ENCODE peak calls at places on chromosome 14, in seven cellular contexts. S, W, J, I, V, M and Q are unnamed samples.

GRCh38 chr14:104424406-104425072 is 155.0 kb upstream of the C14orf180 start:
- DNase-seq in S (no peak), W (peak; percentile 73), J (no peak), I (no peak), V (peak; percentile 55), M (no peak), Q (no peak)

GRCh38 chr14:92986254-92987147 is 63.6 kb downstream of the CHGA start:
- DNase-seq in S (peak; percentile 90), W (peak; percentile 53), J (peak; percentile 76), I (peak; percentile 16), V (no peak), M (no peak), Q (peak; percentile 59)

GRCh38 chr14:96519970-96520369 is 17.8 kb downstream of the PAPOLA start:
- DNase-seq in S (no peak), W (no peak), J (no peak), I (no peak), V (no peak), M (no peak), Q (no peak)

GRCh38 chr14:95511687-95512086 is 4.8 kb downstream of the SYNE3 start:
- DNase-seq in S (no peak), W (no peak), J (no peak), I (no peak), V (no peak), M (no peak), Q (no peak)

GRCh38 chr14:68655021-68655811 is 137.7 kb downstream of the ZFP36L1 start:
- DNase-seq in S (peak; percentile 54), W (peak; percentile 64), J (no peak), I (no peak), V (no peak), M (no peak), Q (peak; percentile 44)

GRCh38 chr14:68146812-68147211 is 327.2 kb downstream of the RAD51B start:
- DNase-seq in S (no peak), W (no peak), J (peak; percentile 97), I (peak; percentile 71), V (no peak), M (no peak), Q (peak; percentile 97)

GRCh38 chr14:59148334-59148900 is 40.0 kb upstream of the DAAM1 start:
- DNase-seq in S (no peak), W (no peak), J (no peak), I (no peak), V (no peak), M (no peak), Q (no peak)

GRCh38 chr14:88667555-88668273 is 104.9 kb downstream of the ZC3H14 start:
- DNase-seq in S (peak; percentile 69), W (peak; percentile 37), J (peak; percentile 84), I (no peak), V (peak; percentile 84), M (peak; percentile 74), Q (peak; percentile 75)

GRCh38 chr14:31441273-31442110 is 15.8 kb downstream of the DTD2 start:
- DNase-seq in S (no peak), W (no peak), J (peak; percentile 78), I (no peak), V (no peak), M (no peak), Q (peak; percentile 88)

GRCh38 chr14:72651081-72651480 is 242.8 kb downstream of the DPF3 start:
- DNase-seq in S (no peak), W (peak; percentile 36), J (peak; percentile 35), I (no peak), V (peak; percentile 36), M (no peak), Q (peak; percentile 26)

GRCh38 chr14:68039593-68039992 is 220.0 kb downstream of the RAD51B start:
- DNase-seq in S (no peak), W (no peak), J (no peak), I (no peak), V (no peak), M (no peak), Q (peak; percentile 49)

GRCh38 chr14:93906341-93907329 is 20.5 kb upstream of the FAM181A start:
- DNase-seq in S (peak; percentile 74), W (no peak), J (peak; percentile 44), I (peak; percentile 2), V (peak; percentile 75), M (peak; percentile 66), Q (peak; percentile 29)

GRCh38 chr14:50308363-50308762 is 3.7 kb downstream of the L2HGDH start:
- DNase-seq in S (no peak), W (no peak), J (no peak), I (no peak), V (no peak), M (no peak), Q (peak; percentile 50)

GRCh38 chr14:104563742-104564615 is 15.6 kb upstream of the C14orf180 start:
- DNase-seq in S (no peak), W (peak; percentile 81), J (peak; percentile 62), I (peak; percentile 62), V (peak; percentile 80), M (peak; percentile 70), Q (peak; percentile 48)

GRCh38 chr14:79661762-79662161 is 549.5 kb downstream of the DIO2 start:
- DNase-seq in S (no peak), W (no peak), J (peak; percentile 19), I (no peak), V (no peak), M (no peak), Q (peak; percentile 1)

GRCh38 chr14:86334355-86334754 is 804.4 kb downstream of the FLRT2 start:
- DNase-seq in S (no peak), W (no peak), J (no peak), I (no peak), V (no peak), M (no peak), Q (no peak)

GRCh38 chr14:39169541-39169900 is 612 bp downstream of the TRAPPC6B start:
- DNase-seq in S (no peak), W (no peak), J (peak; percentile 11), I (no peak), V (no peak), M (peak; percentile 34), Q (no peak)

GRCh38 chr14:93146119-93146518 is 30.4 kb upstream of the ITPK1 start:
- DNase-seq in S (no peak), W (no peak), J (no peak), I (no peak), V (no peak), M (no peak), Q (no peak)

GRCh38 chr14:34711169-34711568 is 3.2 kb downstream of the CFL2 start:
- DNase-seq in S (no peak), W (no peak), J (peak; percentile 88), I (no peak), V (peak; percentile 53), M (no peak), Q (peak; percentile 87)

GRCh38 chr14:34713122-34713680 is 1.2 kb downstream of the CFL2 start:
- DNase-seq in S (no peak), W (no peak), J (no peak), I (no peak), V (no peak), M (no peak), Q (no peak)

GRCh38 chr14:34710744-34711143 is 3.6 kb downstream of the CFL2 start:
- DNase-seq in S (no peak), W (no peak), J (peak; percentile 18), I (no peak), V (no peak), M (no peak), Q (peak; percentile 54)

GRCh38 chr14:34713681-34714319 is 593 bp downstream of the CFL2 start:
- DNase-seq in S (peak; percentile 68), W (peak; percentile 49), J (peak; percentile 87), I (peak; percentile 20), V (peak; percentile 38), M (peak; percentile 45), Q (peak; percentile 77)

DNA sequence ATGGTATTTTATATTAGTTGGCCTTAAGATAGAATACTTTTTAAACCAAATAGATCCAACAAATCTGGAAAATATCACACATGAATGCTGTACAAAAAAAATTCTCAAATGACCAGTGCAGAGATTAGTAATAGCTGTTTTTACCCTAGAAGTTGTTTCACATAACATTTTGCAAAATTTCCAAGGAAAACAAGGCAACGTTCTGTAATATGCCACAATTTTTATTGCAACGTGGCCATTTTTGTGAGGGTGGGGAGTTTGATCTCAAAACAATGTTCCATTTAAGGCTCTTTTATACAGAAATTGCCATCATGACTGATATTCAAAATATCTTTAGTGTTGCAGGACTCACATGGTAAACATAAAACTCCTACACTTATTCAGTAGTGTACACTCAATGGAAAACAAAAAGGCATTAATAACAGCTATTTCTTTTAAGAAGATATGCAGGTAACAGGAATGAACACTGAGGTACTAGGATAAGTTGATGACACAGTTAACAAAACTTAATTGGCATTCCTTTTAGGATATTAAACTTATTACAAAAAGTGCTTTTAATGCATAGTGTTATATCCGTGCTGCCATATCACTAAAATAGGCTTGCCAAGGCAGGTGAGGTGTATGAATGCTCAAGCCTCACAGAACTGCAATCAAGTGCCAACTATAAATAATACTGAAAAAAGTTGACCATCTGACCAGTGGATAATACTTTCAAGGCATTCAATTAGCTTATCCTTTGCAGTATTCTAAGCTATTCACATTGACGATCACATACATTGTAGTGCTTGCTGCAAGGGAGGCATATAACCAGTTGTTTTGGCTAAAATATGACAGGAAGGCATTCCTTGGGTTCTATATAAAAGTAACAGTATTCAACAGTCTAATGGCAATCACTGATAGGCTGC is 2.3 kb downstream of the CFL2 start:
- DNase-seq in S (no peak), W (no peak), J (peak; percentile 33), I (no peak), V (no peak), M (no peak), Q (no peak)
- H3K4me3 ChIP-seq in S (peak overlapping the region; percentile 11), W (peak overlapping the region; percentile 9), J (no peak overlapping the region), I (no peak overlapping the region), V (no peak overlapping the region), M (no peak overlapping the region), Q (peak overlapping the region; percentile 86)

DNA sequence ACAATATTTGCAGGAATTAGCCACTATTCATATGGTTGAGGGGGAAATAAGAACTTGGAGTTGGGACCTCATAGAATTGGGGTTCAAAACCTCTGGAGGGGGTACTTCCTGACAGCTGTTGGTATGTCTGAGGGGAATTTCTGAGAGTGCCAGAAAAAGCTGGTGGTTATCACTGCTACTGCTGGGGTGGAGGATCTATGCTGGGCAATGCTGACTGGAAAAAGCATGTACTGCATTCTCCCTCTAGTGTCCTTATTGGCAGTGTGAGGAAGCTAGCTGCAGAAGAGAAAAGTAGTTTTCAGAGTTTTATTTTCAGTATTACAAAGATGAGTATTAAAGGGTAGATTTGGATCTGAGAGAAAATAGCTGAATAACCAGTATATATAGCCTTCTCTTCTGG is 88.8 kb downstream of the FUT8 start:
- DNase-seq in S (no peak), W (no peak), J (no peak), I (no peak), V (peak; percentile 9), M (no peak), Q (no peak)
- TF ChIP-seq CTCF in S (no peak), W (no peak), J (no peak), I (no peak), V (peak; percentile 24), M (no peak), Q (no peak)

GRCh38 chr14:52003324-52003723 is 14.0 kb downstream of the RTRAF start:
- DNase-seq in S (no peak), W (no peak), J (peak; percentile 90), I (no peak), V (no peak), M (no peak), Q (peak; percentile 55)
- H3K4me3 ChIP-seq in S (no peak overlapping the region), W (no peak overlapping the region), J (no peak overlapping the region), I (no peak overlapping the region), V (no peak overlapping the region), M (no peak overlapping the region), Q (no peak overlapping the region)

GRCh38 chr14:35643513-35643912 is 109.5 kb downstream of the INSM2 start:
- DNase-seq in S (no peak), W (no peak), J (no peak), I (no peak), V (no peak), M (no peak), Q (no peak)
- TF ChIP-seq CTCF in S (no peak), W (no peak), J (no peak), I (no peak), V (no peak), M (no peak), Q (no peak)